ENCODE peak calls at places on chromosomes 12 and 14, in five cellular contexts. C is fibroblast of lung; I is HEK293T; L is OCI-M1; Y is stimulated activated CD4-positive, alpha-beta T cell treated with anti-CD3 and anti-CD28 coated beads, Interleukin-4, amount 100 ng/mL, for 48 hours. W is an unnamed sample.

GRCh38 chr14:62213516-62213915 is 451.3 kb downstream of the SNAPC1 start:
- DNase-seq in C (peak; percentile 84), I (peak; percentile 10), L (no peak), Y (no peak), W (no peak)

GRCh38 chr12:24778486-24779304 is 170.2 kb downstream of the BCAT1 start:
- DNase-seq in C (peak; percentile 80), I (peak; percentile 26), L (peak; percentile 77), Y (no peak), W (no peak)

GRCh38 chr14:93923586-93923985 is 3.6 kb upstream of the FAM181A start:
- DNase-seq in C (no peak), I (no peak), L (no peak), Y (no peak), W (no peak)

GRCh38 chr14:98298481-98299227 is 973.3 kb downstream of the BCL11B start:
- DNase-seq in C (no peak), I (no peak), L (no peak), Y (no peak), W (no peak)

GRCh38 chr12:49061157-49061650 is 610 bp upstream of the KMT2D start:
- DNase-seq in C (no peak), I (no peak), L (no peak), Y (no peak), W (no peak)

GRCh38 chr14:84874436-84874835 is 655.5 kb upstream of the FLRT2 start:
- DNase-seq in C (no peak), I (no peak), L (no peak), Y (no peak), W (no peak)

GRCh38 chr14:76274324-76274723 is 101.6 kb upstream of the ESRRB start:
- DNase-seq in C (no peak), I (no peak), L (no peak), Y (no peak), W (no peak)

GRCh38 chr12:115755752-115756140 is 521.7 kb downstream of the MED13L start:
- DNase-seq in C (no peak), I (no peak), L (no peak), Y (no peak), W (no peak)

GRCh38 chr14:88208858-88209257 is 114.2 kb downstream of the KCNK10 start:
- DNase-seq in C (no peak), I (no peak), L (no peak), Y (no peak), W (no peak)

GRCh38 chr12:108305520-108305919 is 33.6 kb downstream of the CMKLR1 start:
- DNase-seq in C (peak; percentile 46), I (no peak), L (no peak), Y (peak; percentile 8), W (no peak)

GRCh38 chr12:121239704-121240420 is 29.9 kb downstream of the P2RX4 start:
- DNase-seq in C (no peak), I (no peak), L (no peak), Y (no peak), W (no peak)

GRCh38 chr12:12726543-12727093 is 9.4 kb downstream of the CDKN1B start:
- DNase-seq in C (peak; percentile 58), I (no peak), L (peak; percentile 68), Y (no peak), W (no peak)

GRCh38 chr14:92601757-92602417 is 88.3 kb downstream of the RIN3 start:
- DNase-seq in C (no peak), I (no peak), L (no peak), Y (no peak), W (no peak)

W was measured in stimulated activated effector memory CD8-positive, alpha-beta T cell treated with anti-CD3 and anti-CD28 coated beads, Interleukin-12 subunit alpha, Interleukin-12 subunit beta, amount 100 ng/mL, for 72 hours.